ENCODE peak calls at places on chromosome 5, in six cellular contexts. Z is brain microvascular endothelial cell, W is fibroblast of mammary gland, O is psoas muscle, V is pancreas, D is ovary. N is an unnamed sample.

GRCh38 chr5:87300744-87301143 is 33.1 kb downstream of the RASA1 start:
- DNase-seq in Z (peak; percentile 95), W (peak; percentile 96), O (no peak), V (no peak), D (no peak), N (peak; percentile 89)

GRCh38 chr5:177455036-177455660 is 8.5 kb downstream of the PRR7 start:
- DNase-seq in Z (peak; percentile 42), W (peak; percentile 49), O (peak; percentile 82), V (peak; percentile 86), D (peak; percentile 85), N (peak; percentile 84)

GRCh38 chr5:157816682-157817268 is 42.2 kb downstream of the CLINT1 start:
- DNase-seq in Z (no peak), W (peak; percentile 30), O (no peak), V (no peak), D (no peak), N (peak; percentile 64)

GRCh38 chr5:103375863-103376591 is 117.5 kb downstream of the MACIR start:
- DNase-seq in Z (no peak), W (no peak), O (no peak), V (no peak), D (no peak), N (peak; percentile 22)

GRCh38 chr5:15008476-15008875 is 136.9 kb upstream of the ANKH start:
- DNase-seq in Z (peak; percentile 99), W (peak; percentile 98), O (peak; percentile 92), V (peak; percentile 80), D (peak; percentile 90), N (peak; percentile 98)

GRCh38 chr5:161382702-161383101 is 163.8 kb downstream of the GABRB2 start:
- DNase-seq in Z (no peak), W (no peak), O (no peak), V (no peak), D (no peak), N (no peak)

GRCh38 chr5:110977927-110978326 is 93.6 kb upstream of the TSLP start:
- DNase-seq in Z (no peak), W (no peak), O (no peak), V (no peak), D (no peak), N (no peak)

GRCh38 chr5:137641148-137641547 is 94.7 kb downstream of the KLHL3 start:
- DNase-seq in Z (peak; percentile 10), W (peak; percentile 33), O (no peak), V (no peak), D (no peak), N (no peak)

GRCh38 chr5:123089572-123089970 is 530 bp downstream of the PRDM6 start:
- DNase-seq in Z (peak; percentile 20), W (peak; percentile 44), O (peak; percentile 28), V (no peak), D (peak; percentile 59), N (peak; percentile 71)

GRCh38 chr5:154371687-154372086 is 74.1 kb upstream of the SAP30L start:
- DNase-seq in Z (peak; percentile 77), W (peak; percentile 97), O (no peak), V (no peak), D (no peak), N (peak; percentile 89)

GRCh38 chr5:40428815-40429214 is 250.9 kb upstream of the PTGER4 start:
- DNase-seq in Z (no peak), W (no peak), O (no peak), V (no peak), D (no peak), N (no peak)

GRCh38 chr5:94888674-94889073 is 270.2 kb downstream of the SLF1 start:
- DNase-seq in Z (no peak), W (peak; percentile 2), O (no peak), V (no peak), D (no peak), N (no peak)

GRCh38 chr5:94891565-94892362 is 273.3 kb downstream of the SLF1 start:
- DNase-seq in Z (no peak), W (no peak), O (no peak), V (no peak), D (no peak), N (no peak)

GRCh38 chr5:94890907-94891306 is 272.4 kb downstream of the SLF1 start:
- DNase-seq in Z (no peak), W (no peak), O (no peak), V (no peak), D (no peak), N (no peak)

GRCh38 chr5:94893404-94894145 is 275.1 kb downstream of the SLF1 start:
- DNase-seq in Z (no peak), W (peak; percentile 28), O (no peak), V (no peak), D (no peak), N (peak; percentile 21)
- H3K4me3 ChIP-seq in Z (no peak overlapping the region), W (no peak overlapping the region), O (no peak overlapping the region), V (no peak overlapping the region), D (no peak overlapping the region), N (no peak overlapping the region)

GRCh38 chr5:34756781-34757624 is 82.0 kb upstream of the TTC23L start:
- DNase-seq in Z (no peak), W (no peak), O (no peak), V (no peak), D (no peak), N (no peak)
- H3K4me3 ChIP-seq in Z (no peak overlapping the region), W (no peak overlapping the region), O (no peak overlapping the region), V (no peak overlapping the region), D (no peak overlapping the region), N (no peak overlapping the region)

GRCh38 chr5:117877731-117878130 is 1110.6 kb downstream of the DTWD2 start:
- DNase-seq in Z (no peak), W (no peak), O (no peak), V (no peak), D (no peak), N (no peak)

DNA sequence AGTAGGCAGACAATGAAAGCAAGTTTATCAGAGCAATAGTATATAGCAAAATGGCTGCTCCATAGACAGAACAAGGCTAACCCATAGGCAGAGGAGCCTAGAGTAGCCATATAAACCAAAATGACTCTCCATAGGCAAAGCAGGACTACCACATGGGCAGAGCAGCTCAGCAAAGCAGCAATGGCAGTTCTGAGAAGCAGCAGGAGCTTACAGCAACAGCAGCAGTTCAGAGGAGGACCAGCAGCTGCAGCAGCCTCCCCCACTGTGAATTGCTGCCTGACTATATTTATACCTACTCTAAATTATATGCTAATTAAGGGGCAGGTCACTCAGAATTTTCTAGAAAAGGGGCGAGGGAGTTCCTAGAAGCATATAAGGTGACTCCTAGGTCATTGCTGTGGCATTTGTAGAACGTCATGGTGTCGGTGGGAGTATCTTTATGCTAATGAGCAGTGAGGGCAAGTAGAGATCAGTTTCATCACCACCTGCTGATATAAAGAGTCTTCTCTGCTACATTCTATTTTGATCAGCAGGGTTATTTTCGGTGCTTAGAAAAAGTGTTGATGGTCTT is 1115.5 kb downstream of the DTWD2 start:
- DNase-seq in Z (no peak), W (no peak), O (no peak), V (no peak), D (no peak), N (no peak)
- H3K4me3 ChIP-seq in Z (no peak overlapping the region), W (no peak overlapping the region), O (no peak overlapping the region), V (no peak overlapping the region), D (no peak overlapping the region), N (no peak overlapping the region)

DNA sequence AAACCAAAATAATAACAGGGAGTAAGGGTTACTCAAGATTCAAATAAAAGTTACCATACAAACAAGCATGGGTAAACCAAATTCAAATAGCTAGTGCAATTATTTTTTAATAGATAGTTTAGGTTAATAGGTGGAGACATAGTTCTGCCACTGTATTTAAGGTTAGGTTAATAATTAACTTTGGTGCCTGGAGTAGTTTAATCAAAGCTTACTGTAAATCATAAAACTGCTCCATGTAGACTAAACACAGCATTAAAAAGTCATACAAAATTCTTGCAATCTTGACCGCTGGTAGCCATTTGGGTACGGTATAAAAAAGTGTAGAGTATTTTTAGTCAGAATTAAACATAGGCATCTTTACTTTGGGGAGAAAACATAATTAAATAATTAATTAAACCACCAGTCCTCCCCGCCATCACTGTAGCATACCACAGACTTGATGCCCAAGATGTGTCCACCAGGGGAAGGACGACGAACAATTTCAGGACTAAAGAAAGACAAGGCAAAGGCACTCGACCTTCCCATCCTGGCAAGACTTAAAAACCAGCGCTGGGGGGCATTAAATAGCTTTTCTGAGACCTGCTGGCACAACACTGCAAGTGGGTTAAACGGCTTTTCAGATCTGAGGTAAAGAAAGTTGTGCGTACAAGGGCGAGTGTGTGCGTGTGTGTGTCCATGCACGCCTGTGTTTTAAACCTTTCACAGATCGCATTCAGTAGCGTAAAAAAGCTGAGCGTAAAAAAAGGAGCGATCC is 2.9 kb downstream of the SEMA6A start:
- DNase-seq in Z (no peak), W (no peak), O (no peak), V (no peak), D (no peak), N (no peak)
- H3K4me3 ChIP-seq in Z (no peak overlapping the region), W (no peak overlapping the region), O (peak overlapping the region; percentile 73), V (peak overlapping the region; percentile 54), D (peak overlapping the region; percentile 71), N (no peak overlapping the region)

DNA sequence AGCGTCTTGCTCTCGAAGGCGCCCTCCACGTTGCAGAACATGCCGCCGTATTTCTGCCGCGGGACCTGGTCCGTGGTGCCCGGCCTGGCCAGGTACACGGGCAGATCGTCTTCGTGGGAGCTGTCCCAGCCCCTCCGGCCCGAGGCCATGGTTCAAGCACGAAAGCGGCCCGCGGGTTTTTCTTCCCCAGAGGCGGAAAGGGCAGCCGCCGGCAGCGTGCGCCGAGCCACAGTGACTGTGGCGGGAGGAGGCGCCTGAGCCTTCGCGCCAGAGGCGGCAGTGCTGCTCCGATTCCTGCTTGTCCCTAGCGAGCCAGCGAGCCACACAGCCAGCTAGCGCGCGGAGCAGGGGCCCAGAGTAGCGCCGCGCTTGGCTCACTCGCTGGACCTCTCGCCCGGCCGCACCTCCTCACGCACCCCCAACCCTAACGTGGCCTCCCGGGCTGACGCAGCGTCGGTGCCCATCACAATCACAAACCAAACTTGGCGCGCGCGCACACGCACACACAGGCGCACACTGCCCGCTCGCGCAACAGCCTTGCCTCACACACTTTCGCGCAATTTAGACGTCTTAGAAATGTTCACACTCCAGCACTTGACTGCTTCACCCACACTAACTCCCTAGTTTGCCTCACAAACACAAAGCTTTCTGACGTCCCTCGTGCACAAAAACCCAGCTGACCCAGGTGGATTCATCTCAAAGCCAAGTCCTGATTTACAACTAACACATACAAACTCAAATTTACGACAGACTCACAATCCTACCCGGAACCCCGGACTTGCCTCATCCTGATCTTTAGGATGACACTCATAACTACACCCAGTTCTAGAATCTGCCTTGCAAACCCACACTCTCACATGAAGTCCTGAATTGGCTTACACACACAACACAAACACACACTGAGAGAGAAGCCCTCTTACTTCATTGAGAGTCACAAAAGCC is at the start of gene DPYSL3:
- DNase-seq in Z (peak; percentile 44), W (peak; percentile 65), O (peak; percentile 81), V (peak; percentile 45), D (peak; percentile 84), N (peak; percentile 92)
- H3K4me3 ChIP-seq in Z (peak within 1 kb of the TSS; percentile 79), W (peak within 1 kb of the TSS; percentile 75), O (peak within 1 kb of the TSS; percentile 78), V (peak within 1 kb of the TSS; percentile 11), D (peak within 1 kb of the TSS; percentile 53), N (peak within 1 kb of the TSS; percentile 80)

DNA sequence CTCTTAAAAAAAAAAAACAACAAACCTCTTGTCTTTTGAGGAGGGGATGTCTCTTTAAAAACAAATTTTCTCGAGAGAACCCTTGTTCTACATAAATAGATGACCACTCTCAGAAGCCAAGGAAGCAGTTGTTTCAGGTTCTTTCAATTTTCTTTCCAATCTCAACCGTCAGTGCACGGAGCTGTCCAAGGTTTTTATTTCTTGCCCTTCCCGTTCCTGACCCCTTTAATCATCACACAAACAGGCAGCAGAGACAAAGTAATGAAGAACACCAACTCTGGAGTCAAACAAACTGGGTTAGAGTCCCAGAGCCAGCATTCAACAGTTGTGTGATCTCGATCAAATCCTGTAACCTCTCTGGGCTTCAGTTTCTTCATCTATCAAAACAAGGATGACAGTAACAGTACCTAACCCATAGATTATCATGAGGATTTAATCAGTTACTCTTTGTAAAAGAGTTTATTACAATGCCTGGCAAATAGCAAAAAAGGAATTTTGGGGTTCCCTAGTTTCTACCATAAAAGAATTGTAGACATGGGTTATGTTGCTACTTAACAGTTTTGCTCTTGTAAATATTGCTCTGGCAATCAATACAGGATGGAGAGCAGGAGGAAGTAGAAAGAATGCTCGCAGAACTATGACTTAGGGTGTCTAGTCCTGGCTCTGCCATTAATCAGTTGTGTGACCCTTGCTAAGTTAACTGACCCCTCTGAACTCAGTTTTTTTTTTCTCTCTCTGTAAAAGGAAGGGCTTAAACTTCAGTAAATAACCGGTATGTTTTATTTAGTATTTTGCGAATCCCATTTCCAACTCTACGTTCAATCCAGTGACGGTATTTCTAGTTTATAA is 1.0 kb upstream of the NIM1K start:
- DNase-seq in Z (peak; percentile 42), W (peak; percentile 46), O (no peak), V (no peak), D (no peak), N (peak; percentile 69)
- H3K4me3 ChIP-seq in Z (no peak overlapping the region), W (no peak overlapping the region), O (peak overlapping the region; percentile 76), V (no peak overlapping the region), D (no peak overlapping the region), N (no peak overlapping the region)